ENCODE peak calls at places on chromosomes 3 and 15, in five cellular contexts. I is heart left ventricle, K is transverse colon, W is breast epithelium, P is prostate gland. V is an unnamed sample.
A peak's percentile ranks its signal among the peaks of the same experiment; 100 is the strongest.

GRCh38 chr3:51394541-51394940 is 3.5 kb downstream of the RBM15B start:
- DNase-seq in I (no peak), P (no peak), W (no peak), K (no peak), V (no peak)

GRCh38 chr3:78322780-78323179 is 1282.9 kb downstream of the ROBO2 start:
- DNase-seq in P (no peak), W (no peak), K (no peak), I (no peak), V (no peak)

GRCh38 chr3:151305081-151305777 is 11.4 kb downstream of the GPR87 start:
- DNase-seq in K (peak; percentile 48), W (peak; percentile 84), I (no peak), P (peak; percentile 92), V (no peak)

GRCh38 chr3:148077318-148077923 is 620.3 kb upstream of the AGTR1 start:
- DNase-seq in W (no peak), P (no peak), K (no peak), I (no peak), V (no peak)

GRCh38 chr3:10918011-10918410 is 74.5 kb upstream of the SLC6A1 start:
- DNase-seq in W (no peak), K (no peak), I (no peak), P (no peak), V (no peak)

GRCh38 chr3:52055537-52056351 is 627 bp downstream of the DUSP7 start:
- DNase-seq in I (peak; percentile 59), K (peak; percentile 36), W (no peak), P (no peak), V (peak; percentile 77)

GRCh38 chr3:188299068-188299467 is 145.1 kb downstream of the LPP start:
- DNase-seq in I (no peak), K (no peak), W (no peak), P (no peak), V (no peak)

GRCh38 chr3:37200141-37200540 is 25.8 kb upstream of the LRRFIP2 start:
- DNase-seq in I (no peak), W (no peak), P (no peak), K (no peak), V (no peak)

GRCh38 chr3:126679318-126679751 is 24.4 kb upstream of the TXNRD3 start:
- DNase-seq in K (peak; percentile 83), W (peak; percentile 85), P (peak; percentile 73), I (peak; percentile 79), V (peak; percentile 60)

GRCh38 chr3:23739536-23739935 is 66.2 kb upstream of the UBE2E1 start:
- DNase-seq in W (no peak), K (no peak), P (no peak), I (no peak), V (no peak)

GRCh38 chr3:79846148-79846933 is 78.5 kb upstream of the ROBO1 start:
- DNase-seq in K (no peak), W (no peak), I (no peak), P (no peak), V (peak; percentile 48)

GRCh38 chr3:128665362-128666021 is 14.9 kb upstream of the RPN1 start:
- DNase-seq in W (no peak), K (no peak), I (no peak), P (no peak), V (no peak)

GRCh38 chr3:64440498-64440897 is 215.2 kb upstream of the PRICKLE2 start:
- DNase-seq in W (no peak), I (no peak), P (no peak), K (no peak), V (no peak)

GRCh38 chr3:58414538-58415197 is 19.0 kb downstream of the PDHB start:
- DNase-seq in P (peak; percentile 49), K (peak; percentile 31), W (no peak), I (peak; percentile 44), V (peak; percentile 84)

DNA sequence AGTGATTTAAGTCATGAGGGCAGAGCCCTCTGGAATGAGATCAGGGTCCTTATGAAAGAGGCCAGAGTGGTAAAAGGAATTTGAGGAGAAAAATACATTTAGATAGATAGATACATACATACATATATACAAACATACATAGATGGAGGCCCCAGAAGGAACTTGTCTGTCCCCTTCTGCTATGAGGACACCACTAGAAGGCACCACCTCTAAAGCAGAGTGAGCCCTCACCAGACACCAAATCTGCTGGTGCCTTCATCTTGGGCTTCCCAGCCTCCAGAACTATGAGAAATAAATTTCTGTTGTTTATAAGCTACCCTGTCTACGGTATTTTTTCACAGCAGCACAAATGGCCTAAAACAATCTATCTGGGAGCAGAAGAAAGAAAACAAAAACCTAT is 7.9 kb downstream of the TBC1D2B start:
- DNase-seq in K (no peak), I (no peak), W (no peak), P (no peak), V (no peak)
- TF ChIP-seq POLR2A in K (no peak), I (no peak), W (no peak), P (no peak), V (no peak)

GRCh38 chr15:67132276-67132675 is 66.9 kb downstream of the SMAD3 start:
- DNase-seq in I (no peak), P (no peak), K (no peak), W (no peak), V (no peak)

GRCh38 chr15:67133026-67133425 is 67.6 kb downstream of the SMAD3 start:
- DNase-seq in K (no peak), I (no peak), P (no peak), W (no peak), V (no peak)

GRCh38 chr15:67134577-67135492 is 69.4 kb downstream of the SMAD3 start:
- DNase-seq in W (no peak), I (no peak), P (no peak), K (no peak), V (no peak)

GRCh38 chr15:67135494-67135893 is 70.1 kb downstream of the SMAD3 start:
- DNase-seq in P (no peak), K (no peak), W (no peak), I (no peak), V (no peak)

DNA sequence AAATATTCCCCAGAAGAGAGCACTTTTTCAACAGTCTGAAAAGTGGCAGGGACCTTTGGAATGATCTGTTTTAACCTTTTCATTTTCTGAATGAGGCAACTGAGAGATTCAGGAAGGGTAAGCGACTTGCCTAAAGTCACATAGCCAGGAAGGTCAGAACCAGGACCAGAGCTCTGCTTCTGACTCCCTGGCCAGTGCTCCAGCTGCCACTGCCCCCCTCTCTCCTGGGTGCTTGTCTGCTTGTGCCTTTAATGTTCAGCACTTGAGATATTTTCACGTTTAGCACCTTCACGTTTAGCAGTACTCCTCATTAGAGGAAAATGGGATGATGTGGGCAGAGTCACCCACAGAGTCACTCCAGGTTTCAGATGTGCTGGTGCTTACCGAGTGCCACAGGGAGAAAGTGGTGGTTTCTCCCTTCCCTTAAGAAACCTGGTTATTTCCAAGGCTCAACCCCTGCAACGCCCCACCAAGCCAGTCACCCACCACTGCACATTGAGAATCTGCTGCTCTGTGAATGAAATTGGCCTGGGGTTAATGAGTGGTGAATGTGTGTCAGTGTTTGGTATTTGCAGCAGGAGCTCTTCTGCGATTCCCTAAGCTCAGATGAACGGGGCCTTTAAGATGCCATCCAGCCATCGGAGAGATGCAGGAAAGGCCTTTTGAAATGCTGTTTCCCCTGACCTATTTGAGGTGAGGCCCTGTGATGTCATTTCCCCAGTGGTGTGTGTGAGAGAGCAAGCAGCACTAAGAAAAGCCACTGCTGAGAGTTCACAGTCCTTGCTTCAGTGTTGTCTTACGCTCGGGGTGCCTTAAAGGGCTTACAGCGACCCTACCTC is 68.6 kb downstream of the SMAD3 start:
- DNase-seq in W (no peak), K (peak; percentile 54), I (peak; percentile 61), P (no peak), V (no peak)
- TF ChIP-seq POLR2A in W (no peak), K (no peak), I (no peak), P (no peak), V (no peak)

GRCh38 chr15:68817304-68818087 is 3.2 kb downstream of the ANP32A start:
- DNase-seq in W (peak; percentile 75), I (peak; percentile 75), P (peak; percentile 71), K (peak; percentile 79), V (peak; percentile 90)
- TF ChIP-seq POLR2A in W (no peak), I (no peak), P (peak; percentile 12), K (peak; percentile 72), V (no peak)

DNA sequence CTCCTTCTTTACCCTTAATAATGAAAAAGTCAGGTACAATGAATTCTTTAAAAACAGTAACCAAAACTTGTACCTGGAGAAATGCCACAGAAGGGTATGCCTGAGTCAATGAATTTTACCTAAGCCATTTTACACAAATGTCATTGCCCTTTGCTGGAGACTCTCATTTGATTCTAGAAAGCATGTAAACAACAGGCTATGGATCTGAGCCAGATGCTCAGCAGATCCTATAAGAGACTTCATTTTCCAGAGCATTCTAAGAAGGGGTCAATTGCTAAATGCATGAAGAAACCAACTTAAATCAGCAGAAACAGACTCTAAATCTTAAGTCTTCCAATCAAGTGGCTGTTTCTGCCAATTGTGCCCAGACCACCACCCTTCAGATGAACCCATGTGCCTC is 83.8 kb upstream of the GALNT15 start:
- DNase-seq in W (no peak), I (no peak), P (no peak), K (no peak), V (no peak)
- TF ChIP-seq POLR2A in W (no peak), I (no peak), P (no peak), K (no peak), V (no peak)

DNA sequence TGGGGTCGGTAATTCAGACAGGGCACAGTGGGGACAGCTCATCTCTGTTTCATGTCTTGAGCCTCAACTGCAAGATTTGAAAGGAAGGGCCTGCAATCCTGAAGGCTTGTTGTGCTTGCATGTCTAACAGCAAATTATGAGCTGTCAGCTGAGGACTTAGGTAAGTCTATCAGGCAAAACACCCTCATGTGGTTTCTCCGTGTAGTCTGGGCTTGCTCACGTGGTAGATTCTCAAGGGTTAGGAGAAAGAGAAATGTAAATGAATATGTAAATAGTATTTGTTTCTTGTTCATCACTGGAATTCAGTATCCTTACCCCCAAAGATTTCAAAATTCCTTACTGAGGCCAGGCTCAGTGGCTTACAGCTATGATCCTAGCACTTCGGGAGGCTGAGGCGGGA is 30.1 kb upstream of the HYKK start:
- DNase-seq in K (no peak), P (no peak), I (no peak), W (no peak), V (no peak)
- TF ChIP-seq POLR2A in K (no peak), P (no peak), I (no peak), W (no peak), V (no peak)

GRCh38 chr3:183447206-183448001 is 19.0 kb upstream of the MCF2L2 start:
- DNase-seq in K (peak; percentile 87), P (peak; percentile 73), I (peak; percentile 91), W (peak; percentile 65), V (peak; percentile 89)
- TF ChIP-seq POLR2A in K (peak; percentile 54), P (no peak), I (peak; percentile 75), W (no peak), V (peak; percentile 64)

DNA sequence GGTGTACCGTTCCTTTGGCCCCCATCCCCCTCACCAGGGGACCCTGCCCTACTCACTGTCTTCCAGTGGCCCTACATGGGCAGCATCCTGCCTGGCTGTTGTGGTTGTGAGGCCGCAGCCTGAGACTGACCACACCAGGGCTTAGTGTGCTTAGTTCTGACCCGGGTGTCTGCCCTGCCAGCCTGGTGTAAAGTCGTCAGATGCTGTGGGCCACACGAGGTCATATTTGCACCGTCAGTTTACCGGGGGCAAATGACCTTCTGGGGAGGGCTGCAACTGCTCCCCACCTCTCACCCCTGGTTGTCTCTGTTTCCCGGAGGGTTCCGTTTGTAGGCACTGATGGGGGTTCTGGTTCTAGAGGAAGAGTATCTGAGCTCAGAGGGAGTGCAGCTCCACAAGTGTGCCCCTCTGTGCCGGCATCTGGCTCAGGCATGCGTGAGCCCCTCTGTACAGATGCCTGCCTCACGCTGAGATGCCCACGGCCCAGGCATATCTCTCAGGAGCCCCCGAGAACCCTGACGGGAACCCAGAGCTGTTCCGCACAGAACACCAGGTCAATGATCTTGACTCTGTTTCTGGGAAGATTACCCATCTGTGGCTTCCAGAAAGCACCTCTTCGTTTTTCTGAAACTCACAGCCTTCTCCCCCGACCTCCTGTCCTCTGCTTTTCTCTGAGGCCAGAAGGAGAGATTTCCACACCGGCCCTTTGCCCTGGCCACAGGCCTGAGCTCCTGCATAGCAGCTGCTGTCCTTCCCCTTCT is 19.2 kb downstream of the KLF13 start:
- DNase-seq in K (no peak), W (no peak), I (no peak), P (no peak), V (no peak)
- TF ChIP-seq POLR2A in K (no peak), W (no peak), I (no peak), P (no peak), V (no peak)

V was measured in erythroblast.